ENCODE peak calls at places on chromosomes 6 and 20, in six cellular contexts. A is heart left ventricle, G is ovary, D is body of pancreas, Q is transverse colon, V is A549. S is an unnamed sample.

GRCh38 chr20:39823239-39823638 is 861.1 kb downstream of the DHX35 start:
- DNase-seq in D (no peak), Q (no peak), G (no peak), V (no peak), A (no peak), S (no peak)

GRCh38 chr20:10927011-10927583 is 253.3 kb upstream of the JAG1 start:
- DNase-seq in Q (no peak), A (no peak), G (no peak), V (no peak), D (no peak), S (no peak)

GRCh38 chr20:15399781-15400180 is 1062.4 kb upstream of the FLRT3 start:
- DNase-seq in A (no peak), D (no peak), Q (no peak), G (no peak), V (no peak), S (no peak)

GRCh38 chr6:80531676-80532619 is 425.5 kb downstream of the BCKDHB start:
- DNase-seq in G (no peak), Q (no peak), D (no peak), V (no peak), A (no peak), S (no peak)

GRCh38 chr6:67285770-67286495 is 1349.1 kb upstream of the ADGRB3 start:
- DNase-seq in Q (no peak), G (no peak), V (no peak), D (no peak), A (no peak), S (no peak)

GRCh38 chr6:122276637-122277036 is 122.8 kb upstream of the HSF2 start:
- DNase-seq in D (no peak), A (no peak), Q (no peak), V (no peak), G (no peak), S (no peak)

GRCh38 chr6:12324096-12324495 is 33.9 kb downstream of the EDN1 start:
- DNase-seq in V (peak), G (no peak), Q (peak), D (no peak), A (no peak), S (no peak)

GRCh38 chr20:48728042-48728837 is 99.6 kb downstream of the PREX1 start:
- DNase-seq in G (no peak), A (no peak), Q (no peak), D (no peak), V (no peak), S (peak)

GRCh38 chr6:21769973-21770372 is 176.4 kb downstream of the SOX4 start:
- DNase-seq in A (no peak), D (no peak), V (no peak), Q (no peak), G (no peak), S (no peak)

GRCh38 chr20:1272368-1273155 is 6.5 kb downstream of the SNPH start:
- DNase-seq in V (no peak), D (no peak), G (no peak), A (no peak), Q (no peak), S (peak)

GRCh38 chr6:145247677-145248419 is 487.5 kb downstream of the EPM2A start:
- DNase-seq in D (no peak), A (no peak), Q (no peak), G (no peak), V (peak), S (no peak)

GRCh38 chr20:38123021-38123587 is 42.0 kb downstream of the TGM2 start:
- DNase-seq in D (peak), V (no peak), A (peak), Q (no peak), G (peak), S (peak)

GRCh38 chr6:4128748-4129147 is 6.6 kb downstream of the ECI2 start:
- DNase-seq in V (no peak), D (no peak), Q (no peak), A (no peak), G (no peak), S (no peak)

GRCh38 chr6:24666097-24666615 is 543 bp downstream of the TDP2 start:
- DNase-seq in V (no peak), Q (peak), D (peak), G (no peak), A (peak), S (peak)

GRCh38 chr6:160222491-160222890 is 36.1 kb downstream of the SLC22A2 start:
- DNase-seq in D (no peak), G (no peak), A (no peak), V (no peak), Q (no peak), S (no peak)

GRCh38 chr20:4585104-4585753 is 136.5 kb upstream of the PRND start:
- DNase-seq in Q (no peak), A (no peak), D (no peak), G (no peak), V (no peak), S (no peak)

GRCh38 chr6:92292067-92292466 is 1127.3 kb downstream of the EPHA7 start:
- DNase-seq in V (no peak), D (no peak), G (no peak), A (no peak), Q (no peak), S (no peak)

GRCh38 chr20:31954500-31954899 is 2.7 kb upstream of the PDRG1 start:
- DNase-seq in Q (no peak), D (no peak), V (no peak), G (no peak), A (no peak), S (no peak)

GRCh38 chr20:31953749-31954148 is 1.9 kb upstream of the PDRG1 start:
- DNase-seq in D (no peak), Q (no peak), G (no peak), V (no peak), A (no peak), S (no peak)

GRCh38 chr20:31951203-31951529 is 680 bp downstream of the PDRG1 start:
- DNase-seq in V (no peak), D (no peak), G (no peak), Q (no peak), A (no peak), S (no peak)

GRCh38 chr20:31949877-31950646 is 1.8 kb downstream of the PDRG1 start:
- DNase-seq in A (no peak), V (no peak), D (no peak), G (no peak), Q (no peak), S (no peak)

DNA sequence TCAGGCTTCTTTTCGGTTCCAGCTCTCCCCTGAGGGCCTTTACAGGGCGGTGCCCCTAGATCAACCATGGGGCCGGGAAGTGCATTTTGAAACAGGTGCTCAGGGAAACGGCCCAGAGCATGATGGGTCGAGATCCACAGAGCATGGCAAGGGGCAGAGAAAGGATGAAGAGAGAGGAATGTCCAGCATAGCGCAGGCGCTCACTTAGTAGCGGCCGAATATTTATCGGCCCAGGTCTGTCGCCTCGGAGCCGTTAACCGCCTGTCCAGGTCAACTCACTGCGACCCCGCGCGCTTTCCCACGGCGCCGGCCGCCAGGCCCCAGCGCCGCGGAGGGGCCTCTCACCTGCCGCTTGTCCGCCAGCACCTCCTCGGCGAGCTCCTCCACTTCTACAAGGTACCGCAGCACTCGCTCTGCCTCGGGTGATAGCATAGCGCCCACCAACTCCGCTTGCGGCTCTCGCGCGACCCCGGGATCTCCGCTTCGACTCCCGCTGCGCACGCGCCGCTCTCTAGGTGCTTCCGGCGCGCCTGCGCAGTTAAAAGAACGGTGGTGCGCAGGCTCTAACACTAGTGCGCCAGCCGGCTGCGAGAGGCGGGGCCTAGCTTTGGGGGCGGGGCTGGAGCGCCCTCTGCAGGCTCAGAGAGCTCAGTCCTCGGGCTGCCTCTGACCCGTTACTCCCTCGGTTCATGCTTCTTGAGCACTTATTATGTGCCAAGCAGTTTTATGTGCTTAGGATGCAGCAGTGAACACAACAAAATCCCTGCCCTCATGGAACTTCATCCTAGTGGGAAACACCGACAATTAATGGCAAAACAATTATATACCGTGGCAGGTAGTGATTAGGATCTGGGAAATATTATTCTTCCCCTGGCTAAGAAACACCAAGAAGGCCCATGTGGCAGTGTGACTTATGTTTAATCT is at the start of gene PDRG1:
- DNase-seq in A (peak), D (peak), V (peak), Q (peak), G (peak), S (peak)
- TF ChIP-seq POLR2A in A (peak), D (peak), V (peak), Q (peak), G (peak), S (no peak)

GRCh38 chr6:95230071-95230740 is 347.1 kb upstream of the MANEA start:
- DNase-seq in Q (no peak), D (no peak), A (no peak), V (no peak), G (no peak), S (no peak)
- H3K27ac ChIP-seq in Q (no peak), D (no peak), A (no peak), V (no peak), G (no peak), S (no peak)

GRCh38 chr6:136250686-136251008 is 536 bp upstream of the MTFR2 start:
- DNase-seq in D (no peak), A (no peak), G (no peak), V (no peak), Q (no peak), S (no peak)

GRCh38 chr6:136249811-136250685 is at the start of gene MTFR2:
- DNase-seq in A (peak), Q (peak), D (peak), G (peak), V (peak), S (peak)

GRCh38 chr6:136252441-136252840 is 2.3 kb upstream of the MTFR2 start:
- DNase-seq in G (no peak), D (no peak), V (no peak), Q (no peak), A (no peak), S (no peak)

GRCh38 chr6:136249336-136249735 is 775 bp downstream of the MTFR2 start:
- DNase-seq in A (no peak), G (no peak), D (no peak), V (no peak), Q (no peak), S (no peak)

GRCh38 chr6:136251394-136251793 is 1.3 kb upstream of the MTFR2 start:
- DNase-seq in A (no peak), D (no peak), Q (no peak), V (no peak), G (no peak), S (no peak)
- TF ChIP-seq POLR2A in A (no peak), D (no peak), Q (no peak), V (no peak), G (no peak), S (no peak)

GRCh38 chr6:154917941-154918340 is 77.2 kb upstream of the TIAM2 start:
- DNase-seq in D (no peak), G (no peak), A (no peak), Q (no peak), V (no peak), S (no peak)
- H3K27ac ChIP-seq in D (no peak), G (no peak), A (no peak), Q (no peak), V (no peak), S (no peak)

GRCh38 chr20:35091808-35092523 is 641 bp downstream of the TRPC4AP start:
- DNase-seq in Q (peak), G (no peak), D (no peak), V (no peak), A (no peak), S (peak)

GRCh38 chr20:35093245-35093884 is 758 bp upstream of the TRPC4AP start:
- DNase-seq in Q (no peak), D (no peak), V (peak), G (no peak), A (no peak), S (no peak)

GRCh38 chr20:35087355-35087754 is 5.3 kb downstream of the TRPC4AP start:
- DNase-seq in V (no peak), D (no peak), A (no peak), G (no peak), Q (no peak), S (no peak)

GRCh38 chr20:35088231-35088794 is 4.3 kb downstream of the TRPC4AP start:
- DNase-seq in V (no peak), A (no peak), Q (no peak), D (no peak), G (no peak), S (no peak)

GRCh38 chr20:35092524-35093244 is at the start of gene TRPC4AP:
- DNase-seq in G (peak), Q (peak), A (peak), D (peak), V (peak), S (peak)
- TF ChIP-seq POLR2A in G (peak), Q (peak), A (peak), D (peak), V (peak), S (no peak)

DNA sequence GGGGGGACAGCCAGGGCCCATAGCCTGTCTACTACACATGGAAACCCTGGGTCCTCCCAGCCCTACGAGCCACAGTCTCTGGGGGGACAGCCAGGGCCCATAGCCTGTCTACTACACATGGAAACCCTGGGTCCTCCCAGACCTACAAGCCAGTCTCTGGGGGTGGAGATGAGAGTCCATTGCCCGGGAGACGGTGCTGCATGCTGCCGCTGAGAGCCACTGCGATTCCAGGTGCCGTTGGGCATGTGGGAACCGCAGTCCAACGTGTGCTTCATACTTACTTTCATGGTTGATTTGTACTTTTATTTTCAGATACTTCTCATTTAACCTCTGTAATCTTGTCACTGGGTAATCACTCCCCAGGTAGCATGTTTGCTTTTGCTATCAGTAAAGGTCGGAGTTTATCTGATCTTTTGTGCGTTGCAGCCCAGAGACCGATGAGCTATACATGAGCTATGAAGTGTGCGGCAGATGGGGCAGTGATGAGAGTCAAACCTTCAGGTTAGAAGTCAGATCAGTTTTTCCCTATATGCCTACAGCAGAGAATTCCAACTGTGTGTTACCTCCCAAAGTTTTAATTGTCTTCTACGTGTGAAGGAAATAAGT is 58.2 kb downstream of the SMOC2 start:
- DNase-seq in G (no peak), D (no peak), V (no peak), A (no peak), Q (no peak), S (no peak)
- H3K27ac ChIP-seq in G (no peak), D (no peak), V (no peak), A (no peak), Q (no peak), S (no peak)

DNA sequence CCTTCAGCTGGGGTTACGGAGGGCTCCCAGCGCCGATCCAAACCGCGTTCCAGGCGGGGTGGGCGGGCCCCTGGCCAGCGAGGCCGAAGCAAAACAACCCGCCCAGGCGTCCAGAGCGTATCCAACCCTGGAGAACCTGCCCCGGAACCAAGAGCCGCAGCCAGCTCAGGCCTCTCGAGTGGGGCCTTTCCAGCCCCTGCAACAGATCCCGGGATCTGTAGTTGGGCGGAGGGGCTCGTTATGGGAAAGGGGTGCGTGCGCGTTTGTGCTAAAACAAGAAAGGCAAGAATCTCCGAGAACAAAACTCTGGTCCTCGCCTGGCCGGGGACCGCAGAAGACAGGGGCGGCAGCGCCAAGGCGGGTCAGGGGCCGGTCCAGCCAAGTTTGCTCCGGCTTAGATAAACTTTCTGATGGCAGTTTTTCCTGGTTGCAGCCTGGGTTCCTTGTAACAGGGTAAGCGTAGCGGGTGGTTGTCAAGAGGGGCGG is 528 bp upstream of the RIN2 start:
- DNase-seq in A (peak), V (peak), Q (peak), G (peak), D (peak), S (peak)
- TF ChIP-seq POLR2A in A (no peak), V (peak), Q (peak), G (peak), D (peak), S (no peak)

GRCh38 chr6:79250559-79250958 is 16.1 kb upstream of the HMGN3 start:
- DNase-seq in A (no peak), D (no peak), V (no peak), Q (no peak), G (no peak), S (no peak)

GRCh38 chr6:79250107-79250514 is 15.6 kb upstream of the HMGN3 start:
- DNase-seq in G (no peak), Q (no peak), V (no peak), D (no peak), A (no peak), S (no peak)

GRCh38 chr6:79249136-79249535 is 14.7 kb upstream of the HMGN3 start:
- DNase-seq in A (no peak), D (no peak), V (no peak), G (no peak), Q (no peak), S (no peak)

DNA sequence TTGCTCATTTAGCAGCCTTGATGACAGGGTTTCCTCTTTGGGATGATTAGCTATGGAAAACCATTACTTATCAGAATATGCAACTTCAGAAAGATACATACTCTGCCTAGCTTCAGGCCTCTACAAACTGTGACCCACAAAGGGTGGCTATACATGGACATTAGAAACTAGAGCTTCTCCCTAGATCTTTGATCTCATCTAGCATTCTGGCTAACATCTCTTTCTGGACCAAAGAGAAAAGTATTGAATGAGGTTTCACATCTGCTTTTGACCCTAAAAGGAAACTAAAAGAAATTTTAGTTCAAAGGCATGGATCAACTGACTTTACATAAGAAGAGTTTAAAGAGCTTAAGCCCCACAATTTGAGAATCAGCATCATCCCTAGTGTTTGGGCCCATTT is 12.4 kb upstream of the HMGN3 start:
- DNase-seq in D (no peak), G (no peak), Q (no peak), A (no peak), V (no peak), S (no peak)
- H3K27ac ChIP-seq in D (no peak), G (no peak), Q (no peak), A (no peak), V (no peak), S (no peak)

DNA sequence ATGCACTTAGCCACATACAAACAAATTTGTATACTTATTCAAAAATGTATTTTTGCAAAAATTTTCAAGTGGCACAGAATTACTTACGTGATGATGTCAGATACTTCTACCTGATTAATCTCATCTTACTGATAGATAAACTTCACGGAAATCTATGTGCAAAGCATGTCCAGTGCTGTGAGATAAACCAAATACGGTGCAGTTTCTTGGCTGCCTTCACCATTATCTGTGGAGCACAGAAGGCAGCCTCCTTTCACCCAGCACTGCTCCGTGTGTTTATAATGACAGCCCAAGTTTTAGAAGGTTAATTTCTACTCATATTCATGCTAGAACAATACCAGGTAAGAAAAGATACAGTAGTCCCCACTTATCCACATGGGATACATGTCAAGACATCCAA is 59.0 kb upstream of the PDE10A start:
- DNase-seq in D (no peak), G (no peak), A (no peak), Q (no peak), V (no peak), S (no peak)
- TF ChIP-seq POLR2A in D (no peak), G (no peak), A (no peak), Q (no peak), V (no peak), S (no peak)

S was measured in testis.